ENCODE peak calls at places on chromosomes 1 and 21, in six cellular contexts. W, H, G, Y, S and R are unnamed samples.

GRCh38 chr1:213474054-213474453 is 423.0 kb downstream of the RPS6KC1 start:
- DNase-seq in G (no peak), H (no peak), Y (no peak), S (no peak), W (no peak), R (no peak)

GRCh38 chr1:57163332-57163731 is 197.5 kb upstream of the C8B start:
- DNase-seq in G (no peak), S (no peak), Y (no peak), H (no peak), W (no peak), R (no peak)

GRCh38 chr21:38965910-38966504 is 160.3 kb downstream of the ETS2 start:
- DNase-seq in S (no peak), H (no peak), Y (peak), G (no peak), W (peak), R (no peak)

GRCh38 chr1:198620951-198621824 is 17.7 kb upstream of the PTPRC start:
- DNase-seq in Y (no peak), H (no peak), W (no peak), S (no peak), G (peak), R (no peak)

GRCh38 chr1:1664941-1665814 is 6.4 kb upstream of the CDK11B start:
- DNase-seq in H (no peak), S (no peak), W (no peak), Y (peak), G (no peak), R (no peak)

GRCh38 chr21:25186278-25186677 is 421.0 kb downstream of the MRPL39 start:
- DNase-seq in W (no peak), H (no peak), G (peak), S (no peak), Y (peak), R (no peak)

GRCh38 chr21:44552681-44553080 is 1.4 kb upstream of the KRTAP10-2 start:
- DNase-seq in S (no peak), W (no peak), Y (no peak), G (no peak), H (no peak), R (no peak)

GRCh38 chr1:156115514-156116374 is 1.2 kb downstream of the LMNA start:
- DNase-seq in S (no peak), G (no peak), Y (peak), W (peak), H (peak), R (peak)

GRCh38 chr1:180507826-180508724 is 5.7 kb upstream of the ACBD6 start:
- DNase-seq in G (no peak), S (peak), Y (no peak), W (peak), H (peak), R (peak)

GRCh38 chr1:41490911-41491310 is 6.4 kb upstream of the EDN2 start:
- DNase-seq in W (no peak), H (no peak), Y (no peak), S (no peak), G (no peak), R (no peak)

GRCh38 chr1:30738040-30738441 is 14.7 kb upstream of the MATN1 start:
- DNase-seq in S (no peak), H (no peak), Y (no peak), G (no peak), W (no peak), R (no peak)

DNA sequence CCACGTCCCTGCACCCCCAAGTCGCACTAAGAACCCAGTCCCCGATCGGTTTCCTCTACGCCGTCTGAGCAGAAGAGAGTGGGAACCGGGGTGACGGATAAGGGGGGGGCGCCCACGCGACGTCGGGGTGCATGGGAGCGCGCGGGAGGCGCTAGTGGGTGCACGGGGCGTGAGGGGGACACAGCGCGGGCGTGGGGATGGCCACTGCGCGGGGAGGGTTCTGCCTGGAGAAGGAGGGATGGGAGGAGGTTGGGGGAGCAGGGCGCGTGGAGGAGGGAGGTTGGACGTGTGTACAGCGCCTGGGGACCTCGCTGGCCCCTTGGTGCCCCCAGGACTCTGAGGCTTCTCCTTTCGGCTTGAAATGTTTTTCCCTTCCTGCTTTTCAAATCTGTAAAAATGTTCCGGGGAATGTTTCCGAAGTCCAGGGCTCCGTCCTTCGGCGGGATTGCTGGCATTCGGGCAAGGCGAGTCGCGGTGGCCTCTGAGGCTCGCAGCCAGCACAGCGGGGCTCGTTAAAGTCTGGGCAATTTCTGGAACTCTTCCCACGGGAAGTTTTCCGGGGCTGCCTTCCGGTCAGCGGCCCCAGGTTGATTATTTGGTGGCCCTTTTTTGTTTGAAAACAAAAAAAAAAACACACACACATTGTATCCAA is 13.1 kb downstream of the RNF220 start:
- DNase-seq in H (no peak), S (no peak), W (no peak), G (no peak), Y (no peak), R (no peak)
- H3K4me3 ChIP-seq in H (no peak), S (no peak), W (no peak), G (no peak), Y (no peak), R (no peak)

GRCh38 chr1:93483606-93484005 is 35.7 kb downstream of the FNBP1L start:
- DNase-seq in G (no peak), W (no peak), H (no peak), S (no peak), Y (no peak), R (no peak)
- H3K4me3 ChIP-seq in G (no peak), W (no peak), H (no peak), S (no peak), Y (no peak), R (no peak)

GRCh38 chr1:189646066-189646465 is 831.6 kb downstream of the BRINP3 start:
- DNase-seq in Y (no peak), S (no peak), G (no peak), H (no peak), W (no peak), R (no peak)
- H3K4me3 ChIP-seq in Y (no peak), S (no peak), G (no peak), H (no peak), W (no peak), R (no peak)

GRCh38 chr1:164619006-164619784 is 60.2 kb downstream of the PBX1 start:
- DNase-seq in G (no peak), W (no peak), Y (no peak), S (no peak), H (no peak), R (no peak)
- H3K4me3 ChIP-seq in G (no peak), W (no peak), Y (no peak), S (no peak), H (no peak), R (no peak)

GRCh38 chr21:29938968-29939858 is 583 bp downstream of the GRIK1 start:
- DNase-seq in G (no peak), Y (no peak), W (no peak), H (no peak), S (no peak), R (peak)
- H3K4me3 ChIP-seq in G (no peak), Y (no peak), W (no peak), H (peak), S (no peak), R (peak)

GRCh38 chr1:203276916-203277535 is 28.3 kb upstream of the BTG2 start:
- DNase-seq in W (no peak), G (no peak), Y (no peak), H (no peak), S (no peak), R (no peak)

GRCh38 chr1:203278885-203279406 is 26.4 kb upstream of the BTG2 start:
- DNase-seq in H (no peak), G (no peak), Y (no peak), W (no peak), S (no peak), R (no peak)

GRCh38 chr1:203280061-203280460 is 25.3 kb upstream of the BTG2 start:
- DNase-seq in W (no peak), S (no peak), Y (no peak), G (no peak), H (no peak), R (no peak)

GRCh38 chr1:203276408-203276807 is 28.9 kb upstream of the BTG2 start:
- DNase-seq in G (no peak), S (no peak), H (no peak), Y (no peak), W (no peak), R (no peak)

DNA sequence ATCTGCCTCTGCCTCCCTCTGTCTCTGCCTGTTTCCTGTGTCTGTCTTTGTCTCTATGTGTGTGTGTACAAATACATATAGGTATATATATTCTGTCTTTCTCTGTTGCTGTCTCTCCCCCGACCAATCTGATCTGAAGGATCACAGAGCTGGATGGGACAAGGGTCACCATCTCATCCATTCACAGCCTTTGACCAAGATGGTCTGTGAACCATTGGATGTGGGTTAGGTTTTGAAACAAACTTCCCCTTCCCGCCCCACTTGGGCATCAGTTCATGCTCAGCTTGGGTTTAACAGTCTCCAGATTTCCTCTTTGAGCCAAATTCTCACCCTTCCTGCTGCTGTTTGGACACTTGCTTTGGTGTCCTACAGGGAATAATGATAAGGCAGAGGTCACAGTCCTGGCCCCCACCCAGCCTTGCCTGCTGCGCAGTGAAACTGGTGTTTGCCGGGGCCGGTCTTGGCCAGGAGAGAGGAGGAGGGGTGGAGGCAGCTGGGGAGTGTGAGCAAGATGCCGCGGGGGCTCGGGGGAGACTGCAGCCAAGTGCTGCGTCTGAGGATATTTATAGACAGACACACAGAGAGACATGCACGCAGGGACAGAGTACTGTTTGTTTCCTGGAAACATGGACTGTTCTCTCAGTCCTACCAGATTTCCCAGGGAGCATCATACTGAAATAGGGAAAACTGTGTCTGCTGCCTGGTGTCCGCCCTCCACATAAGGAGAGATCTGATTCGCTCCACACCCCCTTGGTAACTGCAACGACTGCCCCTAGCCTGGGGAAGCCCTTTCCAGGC is 27.0 kb upstream of the BTG2 start:
- DNase-seq in H (peak), S (peak), Y (no peak), G (no peak), W (no peak), R (peak)
- H3K4me3 ChIP-seq in H (peak), S (peak), Y (no peak), G (no peak), W (no peak), R (peak)

DNA sequence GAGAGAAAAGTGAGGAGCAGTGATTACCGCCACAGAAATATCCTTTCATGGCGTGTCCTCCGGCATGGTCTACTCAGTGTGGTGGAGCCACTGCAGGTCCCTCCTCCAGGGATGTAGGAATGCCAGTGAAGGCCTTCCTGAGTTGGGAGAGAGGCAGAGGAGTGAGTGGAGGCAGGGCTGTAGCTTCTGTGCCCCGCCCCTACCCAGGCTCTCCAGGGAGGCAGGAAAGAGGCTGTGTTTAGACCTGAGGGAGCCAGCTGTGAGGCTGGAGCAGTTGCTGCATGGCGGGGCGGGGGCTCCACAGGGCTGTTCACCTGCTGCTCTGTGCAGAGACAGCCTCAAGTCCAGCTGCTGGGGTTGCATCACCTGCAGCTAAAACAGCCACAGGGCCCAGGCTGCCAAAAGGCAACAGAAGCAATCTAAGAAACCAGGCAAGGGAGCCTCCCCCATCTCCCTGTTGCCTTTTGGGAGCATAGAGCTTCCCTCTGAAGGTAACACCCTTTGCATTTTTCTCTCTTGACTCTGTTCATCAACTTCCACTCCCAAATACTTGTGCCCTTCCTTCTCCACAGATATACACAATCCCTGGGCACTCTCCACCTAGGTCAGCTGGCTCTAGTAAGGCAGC is 801 bp upstream of the ANXA9 start:
- DNase-seq in W (no peak), H (no peak), G (no peak), Y (peak), S (no peak), R (no peak)
- H3K4me3 ChIP-seq in W (no peak), H (no peak), G (no peak), Y (no peak), S (no peak), R (no peak)

GRCh38 chr21:14602418-14602987 is 56.4 kb upstream of the SAMSN1 start:
- DNase-seq in G (peak), W (no peak), H (no peak), Y (no peak), S (no peak), R (no peak)
- H3K4me3 ChIP-seq in G (no peak), W (no peak), H (no peak), Y (no peak), S (no peak), R (no peak)